ENCODE peak calls at places on chromosomes 16 and 17, in six cellular contexts. One of them, this sample, is unnamed. For H3K4me1, the result is how much of the 10 kb centered on the place peaks cover.

GRCh38 chr17:78271419-78272160 is 40.2 kb downstream of the TMEM235 start:
- DNase-seq in IMR-90: no peak
- DNase-seq in neuronal stem cell: no peak
- DNase-seq in mesendoderm: peak
- DNase-seq in trophoblast cell: peak
- DNase-seq in H9: no peak
- DNase-seq in this sample: no peak

GRCh38 chr16:28935924-28936783 is 4.4 kb downstream of the CD19 start:
- DNase-seq in trophoblast cell: peak
- DNase-seq in mesendoderm: peak
- DNase-seq in H9: peak
- DNase-seq in neuronal stem cell: no peak
- DNase-seq in IMR-90: peak
- DNase-seq in this sample: peak

GRCh38 chr17:77722366-77722765 is 236.1 kb upstream of the TNRC6C start:
- DNase-seq in H9: peak
- DNase-seq in mesendoderm: no peak
- DNase-seq in IMR-90: no peak
- DNase-seq in neuronal stem cell: no peak
- DNase-seq in trophoblast cell: no peak
- DNase-seq in this sample: no peak

GRCh38 chr17:65659512-65659911 is 98.1 kb upstream of the AXIN2 start:
- DNase-seq in neuronal stem cell: no peak
- DNase-seq in H9: no peak
- DNase-seq in IMR-90: no peak
- DNase-seq in trophoblast cell: no peak
- DNase-seq in mesendoderm: no peak
- DNase-seq in this sample: no peak

GRCh38 chr17:54982399-54982798 is 13.8 kb downstream of the STXBP4 start:
- DNase-seq in mesendoderm: no peak
- DNase-seq in trophoblast cell: no peak
- DNase-seq in IMR-90: peak
- DNase-seq in neuronal stem cell: no peak
- DNase-seq in H9: no peak
- DNase-seq in this sample: peak

GRCh38 chr16:83779881-83780280 is 27.9 kb upstream of the HSBP1 start:
- DNase-seq in trophoblast cell: no peak
- DNase-seq in mesendoderm: no peak
- DNase-seq in neuronal stem cell: no peak
- DNase-seq in IMR-90: peak
- DNase-seq in H9: no peak
- DNase-seq in this sample: no peak

GRCh38 chr17:7479389-7480192 is at the start of gene ZBTB4:
- DNase-seq in IMR-90: peak
- DNase-seq in neuronal stem cell: peak
- DNase-seq in mesendoderm: peak
- DNase-seq in trophoblast cell: peak
- DNase-seq in H9: peak
- DNase-seq in this sample: peak

GRCh38 chr17:73342057-73342522 is 30.3 kb upstream of the CDC42EP4 start:
- DNase-seq in H9: peak
- DNase-seq in trophoblast cell: no peak
- DNase-seq in IMR-90: peak
- DNase-seq in neuronal stem cell: peak
- DNase-seq in mesendoderm: peak
- DNase-seq in this sample: peak

GRCh38 chr17:81032641-81033422 is 2.1 kb upstream of the BAIAP2 start:
- DNase-seq in mesendoderm: no peak
- DNase-seq in H9: no peak
- DNase-seq in neuronal stem cell: no peak
- DNase-seq in trophoblast cell: no peak
- DNase-seq in IMR-90: no peak
- DNase-seq in this sample: no peak

GRCh38 chr16:75420987-75421819 is 12.1 kb downstream of the CFDP1 start:
- DNase-seq in neuronal stem cell: peak
- DNase-seq in trophoblast cell: no peak
- DNase-seq in IMR-90: peak
- DNase-seq in H9: peak
- DNase-seq in mesendoderm: peak
- DNase-seq in this sample: peak

GRCh38 chr16:67942200-67942509 is 1.8 kb downstream of the LCAT start:
- DNase-seq in neuronal stem cell: no peak
- DNase-seq in trophoblast cell: no peak
- DNase-seq in H9: peak
- DNase-seq in mesendoderm: peak
- DNase-seq in IMR-90: peak
- DNase-seq in this sample: peak

GRCh38 chr16:56421976-56422669 is 3.2 kb downstream of the AMFR start:
- DNase-seq in H9: no peak
- DNase-seq in IMR-90: no peak
- DNase-seq in neuronal stem cell: no peak
- DNase-seq in trophoblast cell: no peak
- DNase-seq in mesendoderm: no peak
- DNase-seq in this sample: no peak

GRCh38 chr16:88456356-88457292 is 3.5 kb downstream of the ZFPM1 start:
- DNase-seq in mesendoderm: no peak
- DNase-seq in H9: no peak
- DNase-seq in neuronal stem cell: no peak
- DNase-seq in trophoblast cell: no peak
- DNase-seq in IMR-90: no peak
- DNase-seq in this sample: no peak

GRCh38 chr16:53821957-53822625 is 118.1 kb downstream of the FTO start:
- DNase-seq in IMR-90: peak
- DNase-seq in neuronal stem cell: no peak
- DNase-seq in H9: no peak
- DNase-seq in trophoblast cell: peak
- DNase-seq in mesendoderm: peak
- DNase-seq in this sample: peak

GRCh38 chr16:22400899-22401298 is 26.5 kb upstream of the CDR2 start:
- DNase-seq in IMR-90: no peak
- DNase-seq in trophoblast cell: no peak
- DNase-seq in H9: no peak
- DNase-seq in mesendoderm: no peak
- DNase-seq in neuronal stem cell: no peak
- DNase-seq in this sample: no peak

GRCh38 chr17:1646199-1646875 is 805 bp upstream of the SCARF1 start:
- DNase-seq in mesendoderm: no peak
- DNase-seq in H9: no peak
- DNase-seq in neuronal stem cell: no peak
- DNase-seq in trophoblast cell: no peak
- DNase-seq in IMR-90: no peak
- DNase-seq in this sample: no peak

GRCh38 chr17:32929288-32929574 is 1.3 kb downstream of the TMEM98 start:
- DNase-seq in trophoblast cell: no peak
- DNase-seq in H9: no peak
- DNase-seq in neuronal stem cell: no peak
- DNase-seq in mesendoderm: peak
- DNase-seq in IMR-90: peak
- DNase-seq in this sample: peak

GRCh38 chr17:32927201-32927723 is 691 bp upstream of the TMEM98 start:
- DNase-seq in neuronal stem cell: no peak
- DNase-seq in mesendoderm: no peak
- DNase-seq in trophoblast cell: no peak
- DNase-seq in H9: no peak
- DNase-seq in IMR-90: peak
- DNase-seq in this sample: peak

GRCh38 chr17:32929588-32929987 is 1.6 kb downstream of the TMEM98 start:
- DNase-seq in H9: no peak
- DNase-seq in neuronal stem cell: no peak
- DNase-seq in mesendoderm: no peak
- DNase-seq in IMR-90: no peak
- DNase-seq in trophoblast cell: no peak
- DNase-seq in this sample: no peak

GRCh38 chr17:32928527-32929287 is 754 bp downstream of the TMEM98 start:
- DNase-seq in neuronal stem cell: no peak
- DNase-seq in H9: no peak
- DNase-seq in mesendoderm: no peak
- DNase-seq in IMR-90: peak
- DNase-seq in trophoblast cell: no peak
- DNase-seq in this sample: peak

GRCh38 chr17:32927724-32928526 is at the start of gene TMEM98:
- DNase-seq in H9: peak
- DNase-seq in neuronal stem cell: peak
- DNase-seq in trophoblast cell: no peak
- DNase-seq in mesendoderm: peak
- DNase-seq in IMR-90: peak
- DNase-seq in this sample: peak
- H3K23ac ChIP-seq in H9: no peak
- H3K23ac ChIP-seq in neuronal stem cell: peak
- H3K23ac ChIP-seq in trophoblast cell: peak
- H3K23ac ChIP-seq in mesendoderm: peak
- H3K23ac ChIP-seq in IMR-90: peak
- H3K23ac ChIP-seq in this sample: peak

DNA sequence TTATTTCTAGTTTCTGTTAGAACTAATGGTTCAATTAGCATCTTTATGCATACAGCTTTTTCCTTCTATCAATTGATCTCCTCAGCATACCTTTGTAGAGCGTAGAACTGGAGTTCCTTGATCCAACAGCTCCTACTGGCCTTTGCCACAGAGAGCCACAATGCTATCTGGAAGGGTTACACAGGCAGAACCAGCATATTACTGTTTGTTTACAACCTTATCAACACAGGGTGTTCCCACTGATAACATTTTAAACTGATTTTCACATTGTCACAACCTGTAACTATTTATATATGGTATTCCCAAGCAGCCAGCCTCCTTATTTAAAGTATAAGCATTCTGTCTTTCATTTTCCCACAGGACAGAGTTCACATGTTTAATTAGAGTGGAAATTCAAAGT is 382.2 kb downstream of the MAF start:
- DNase-seq in H9: no peak
- DNase-seq in trophoblast cell: no peak
- DNase-seq in IMR-90: no peak
- DNase-seq in mesendoderm: no peak
- DNase-seq in neuronal stem cell: no peak
- DNase-seq in this sample: no peak
- H3K4me1 ChIP-seq in H9: under half
- H3K4me1 ChIP-seq in trophoblast cell: under half
- H3K4me1 ChIP-seq in IMR-90: under half
- H3K4me1 ChIP-seq in mesendoderm: under half
- H3K4me1 ChIP-seq in neuronal stem cell: under half
- H3K4me1 ChIP-seq in this sample: under half

GRCh38 chr16:65068151-65068740 is 53.6 kb downstream of the CDH11 start:
- DNase-seq in mesendoderm: peak
- DNase-seq in neuronal stem cell: no peak
- DNase-seq in IMR-90: peak
- DNase-seq in trophoblast cell: no peak
- DNase-seq in H9: no peak
- DNase-seq in this sample: peak

GRCh38 chr16:65069090-65069489 is 52.8 kb downstream of the CDH11 start:
- DNase-seq in H9: no peak
- DNase-seq in mesendoderm: no peak
- DNase-seq in IMR-90: peak
- DNase-seq in neuronal stem cell: no peak
- DNase-seq in trophoblast cell: no peak
- DNase-seq in this sample: peak

GRCh38 chr16:65064131-65064530 is 57.7 kb downstream of the CDH11 start:
- DNase-seq in IMR-90: no peak
- DNase-seq in neuronal stem cell: no peak
- DNase-seq in mesendoderm: no peak
- DNase-seq in H9: no peak
- DNase-seq in trophoblast cell: no peak
- DNase-seq in this sample: no peak

GRCh38 chr16:65065031-65065430 is 56.8 kb downstream of the CDH11 start:
- DNase-seq in neuronal stem cell: no peak
- DNase-seq in mesendoderm: no peak
- DNase-seq in IMR-90: no peak
- DNase-seq in H9: no peak
- DNase-seq in trophoblast cell: no peak
- DNase-seq in this sample: no peak

DNA sequence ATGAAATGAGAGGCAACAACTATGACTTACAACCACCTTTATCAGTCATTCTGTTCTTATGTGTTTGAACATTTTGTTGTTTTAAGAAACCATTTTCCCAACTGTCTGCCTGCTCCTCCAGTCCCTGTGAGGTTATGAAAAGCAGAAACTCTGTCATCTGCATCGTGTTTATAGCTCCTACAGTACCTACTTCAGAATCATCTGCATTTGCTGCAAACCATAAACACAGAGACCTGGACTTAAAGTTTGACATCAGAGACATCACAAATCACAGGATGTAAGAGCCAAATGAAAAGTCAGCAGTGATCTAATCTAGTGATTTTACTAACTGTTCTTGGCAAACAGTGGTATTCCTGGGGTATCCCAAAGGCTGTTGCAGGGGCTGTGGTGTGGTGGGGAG is 55.2 kb downstream of the CDH11 start:
- DNase-seq in mesendoderm: no peak
- DNase-seq in trophoblast cell: no peak
- DNase-seq in neuronal stem cell: no peak
- DNase-seq in IMR-90: peak
- DNase-seq in H9: no peak
- DNase-seq in this sample: peak
- H3K23ac ChIP-seq in mesendoderm: no peak
- H3K23ac ChIP-seq in trophoblast cell: no peak
- H3K23ac ChIP-seq in neuronal stem cell: no peak
- H3K23ac ChIP-seq in IMR-90: no peak
- H3K23ac ChIP-seq in H9: no peak
- H3K23ac ChIP-seq in this sample: no peak

GRCh38 chr17:15263206-15263579 is 1.9 kb downstream of the PMP22 start:
- DNase-seq in H9: no peak
- DNase-seq in IMR-90: peak
- DNase-seq in mesendoderm: peak
- DNase-seq in trophoblast cell: peak
- DNase-seq in neuronal stem cell: peak
- DNase-seq in this sample: peak
- H3K4me1 ChIP-seq in H9: under half
- H3K4me1 ChIP-seq in IMR-90: under half
- H3K4me1 ChIP-seq in mesendoderm: under half
- H3K4me1 ChIP-seq in trophoblast cell: under half
- H3K4me1 ChIP-seq in neuronal stem cell: under half
- H3K4me1 ChIP-seq in this sample: under half

GRCh38 chr17:17495448-17496188 is 577 bp downstream of the RASD1 start:
- DNase-seq in mesendoderm: peak
- DNase-seq in neuronal stem cell: peak
- DNase-seq in IMR-90: peak
- DNase-seq in H9: no peak
- DNase-seq in trophoblast cell: no peak
- DNase-seq in this sample: no peak
- H3K23ac ChIP-seq in mesendoderm: no peak
- H3K23ac ChIP-seq in neuronal stem cell: peak
- H3K23ac ChIP-seq in IMR-90: peak
- H3K23ac ChIP-seq in H9: no peak
- H3K23ac ChIP-seq in trophoblast cell: no peak
- H3K23ac ChIP-seq in this sample: no peak

DNA sequence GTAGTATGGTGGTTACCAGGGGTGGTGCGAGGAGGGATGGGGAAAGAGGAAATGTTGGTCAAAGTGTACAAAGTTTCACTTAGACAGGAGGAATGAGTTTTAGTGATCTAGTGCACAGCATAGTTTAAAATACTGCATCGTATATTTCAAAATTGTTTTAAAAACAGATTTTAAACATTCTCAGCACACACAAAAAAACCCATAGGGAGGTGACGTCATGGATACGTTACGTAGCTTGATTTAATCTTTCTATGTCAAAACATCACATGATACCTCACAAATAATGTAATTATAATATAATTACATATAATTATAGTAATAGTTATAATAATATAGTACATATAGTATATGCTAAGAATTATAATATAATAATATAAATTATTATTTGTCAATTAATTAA is 614.2 kb downstream of the TMEM114 start:
- DNase-seq in trophoblast cell: no peak
- DNase-seq in IMR-90: no peak
- DNase-seq in H9: no peak
- DNase-seq in neuronal stem cell: no peak
- DNase-seq in mesendoderm: no peak
- DNase-seq in this sample: no peak
- H3K4me1 ChIP-seq in trophoblast cell: under half
- H3K4me1 ChIP-seq in IMR-90: under half
- H3K4me1 ChIP-seq in H9: under half
- H3K4me1 ChIP-seq in neuronal stem cell: under half
- H3K4me1 ChIP-seq in mesendoderm: under half
- H3K4me1 ChIP-seq in this sample: under half